ENCODE peak calls at places on chromosome 10, in seven cellular contexts. U is activated CD4-positive, alpha-beta T cell treated with anti-CD3 and anti-CD28 coated beads, Interleukin-2, amount 10 ng/mL, durations not matched to agents 24 days and 14 days; F is anterior cingulate cortex; M is left colon; Q is Caki2; K is endodermal cell; V is NCI-H526 treated with DMSO at 0.1 percent for 48 hours. H is an unnamed sample.

GRCh38 chr10:96747734-96748550 is 27.6 kb upstream of the PIK3AP1 start:
- DNase-seq in U (peak; percentile 67), F (no peak), M (no peak), Q (no peak), K (no peak), V (no peak), H (no peak)

GRCh38 chr10:27407271-27407670 is 96.8 kb upstream of the RAB18 start:
- DNase-seq in U (no peak), F (no peak), M (no peak), Q (no peak), K (no peak), V (no peak), H (no peak)

GRCh38 chr10:12735843-12736462 is 265.6 kb downstream of the CCDC3 start:
- DNase-seq in U (no peak), F (no peak), M (no peak), Q (no peak), K (no peak), V (no peak), H (no peak)

GRCh38 chr10:63738410-63738809 is 217.2 kb downstream of the REEP3 start:
- DNase-seq in U (no peak), F (no peak), M (no peak), Q (no peak), K (peak; percentile 74), V (no peak), H (peak; percentile 26)

GRCh38 chr10:6297951-6298381 is 95.2 kb downstream of the PFKFB3 start:
- DNase-seq in U (no peak), F (no peak), M (peak; percentile 46), Q (peak; percentile 70), K (no peak), V (no peak), H (no peak)

GRCh38 chr10:11898372-11899066 is 75.4 kb downstream of the PROSER2 start:
- DNase-seq in U (no peak), F (no peak), M (no peak), Q (peak; percentile 74), K (peak; percentile 55), V (no peak), H (no peak)

GRCh38 chr10:15097011-15097812 is at the start of gene RPP38:
- DNase-seq in U (peak; percentile 98), F (peak; percentile 88), M (peak; percentile 96), Q (peak; percentile 96), K (peak; percentile 98), V (peak; percentile 70), H (peak; percentile 100)

GRCh38 chr10:35005868-35006267 is 84.3 kb downstream of the CUL2 start:
- DNase-seq in U (no peak), F (no peak), M (no peak), Q (peak; percentile 66), K (no peak), V (no peak), H (peak; percentile 52)

GRCh38 chr10:103548581-103549348 is 55.3 kb downstream of the NEURL1 start:
- DNase-seq in U (no peak), F (no peak), M (peak; percentile 70), Q (no peak), K (no peak), V (peak; percentile 74), H (no peak)

GRCh38 chr10:119301397-119301796 is 94.0 kb downstream of the GRK5 start:
- DNase-seq in U (peak; percentile 92), F (no peak), M (no peak), Q (no peak), K (peak; percentile 49), V (no peak), H (no peak)

GRCh38 chr10:98217793-98218192 is 50.2 kb downstream of the LOXL4 start:
- DNase-seq in U (no peak), F (no peak), M (no peak), Q (no peak), K (no peak), V (no peak), H (no peak)

GRCh38 chr10:103448751-103449150 is 3.4 kb downstream of the CALHM2 start:
- DNase-seq in U (no peak), F (no peak), M (peak; percentile 40), Q (no peak), K (peak; percentile 40), V (no peak), H (peak; percentile 89)

GRCh38 chr10:64430690-64431323 is 909.6 kb downstream of the REEP3 start:
- DNase-seq in U (no peak), F (peak; percentile 2), M (no peak), Q (peak; percentile 16), K (peak; percentile 89), V (peak; percentile 11), H (no peak)

GRCh38 chr10:12902135-12902572 is 99.4 kb downstream of the CCDC3 start:
- DNase-seq in U (peak; percentile 81), F (no peak), M (no peak), Q (peak; percentile 57), K (peak; percentile 86), V (no peak), H (peak; percentile 64)

GRCh38 chr10:84310470-84310869 is 17.9 kb upstream of the CCSER2 start:
- DNase-seq in U (no peak), F (no peak), M (no peak), Q (peak; percentile 72), K (no peak), V (no peak), H (peak; percentile 22)